ENCODE peak calls at places on chromosomes 3 and 15, in six cellular contexts. Z is glutamatergic neuron, T is cardiac fibroblast, D is neural crest cell, E is fibroblast of mammary gland, X is fibroblast of pulmonary artery. B is an unnamed sample.

GRCh38 chr15:95624616-95625361 is 705.7 kb upstream of the NR2F2 start:
- DNase-seq in Z (no peak), T (peak), D (no peak), E (peak), X (no peak), B (no peak)

GRCh38 chr3:64533565-64534317 is 154.1 kb downstream of the ADAMTS9 start:
- DNase-seq in Z (peak), T (peak), D (peak), E (peak), X (peak), B (peak)

GRCh38 chr15:56205061-56205876 is 38.4 kb downstream of the RFX7 start:
- DNase-seq in Z (no peak), T (peak), D (no peak), E (peak), X (peak), B (peak)

GRCh38 chr15:65833501-65834220 is 35.6 kb upstream of the RAB11A start:
- DNase-seq in Z (no peak), T (no peak), D (no peak), E (no peak), X (no peak), B (no peak)

GRCh38 chr3:59247402-59247841 is 197.6 kb upstream of the CFAP20DC start:
- DNase-seq in Z (no peak), T (no peak), D (no peak), E (no peak), X (no peak), B (no peak)

GRCh38 chr3:194112120-194113106 is 23.5 kb upstream of the HES1 start:
- DNase-seq in Z (no peak), T (no peak), D (no peak), E (no peak), X (no peak), B (no peak)

GRCh38 chr3:14001136-14001535 is 121.3 kb upstream of the WNT7A start:
- DNase-seq in Z (no peak), T (no peak), D (no peak), E (no peak), X (peak), B (peak)

GRCh38 chr15:45157056-45157455 is 27.3 kb downstream of the DUOX1 start:
- DNase-seq in Z (no peak), T (peak), D (no peak), E (peak), X (peak), B (peak)

GRCh38 chr15:62164500-62165028 is 521 bp downstream of the C2CD4B start:
- DNase-seq in Z (peak), T (peak), D (peak), E (no peak), X (peak), B (no peak)

GRCh38 chr3:190325923-190326322 is 3.7 kb upstream of the CLDN1 start:
- DNase-seq in Z (no peak), T (no peak), D (no peak), E (peak), X (peak), B (no peak)

GRCh38 chr15:63481105-63481810 is 23.1 kb upstream of the USP3 start:
- DNase-seq in Z (no peak), T (no peak), D (no peak), E (peak), X (no peak), B (peak)

GRCh38 chr15:24745276-24745675 is 69.7 kb downstream of the NPAP1 start:
- DNase-seq in Z (no peak), T (no peak), D (no peak), E (no peak), X (no peak), B (no peak)

GRCh38 chr15:31338879-31339557 is 12.4 kb downstream of the KLF13 start:
- DNase-seq in Z (peak), T (peak), D (no peak), E (peak), X (peak), B (peak)

GRCh38 chr3:16504242-16504641 is 9.3 kb downstream of the RFTN1 start:
- DNase-seq in Z (no peak), T (no peak), D (no peak), E (peak), X (no peak), B (peak)

GRCh38 chr3:122101646-122102045 is 46.5 kb downstream of the CD86 start:
- DNase-seq in Z (no peak), T (peak), D (no peak), E (peak), X (peak), B (peak)

GRCh38 chr3:53269888-53270880 is 14.4 kb upstream of the TKT start:
- DNase-seq in Z (peak), T (peak), D (peak), E (peak), X (peak), B (peak)
- TF ChIP-seq CTCF in Z (no peak), T (no peak), D (no peak), E (no peak), X (no peak), B (no peak)

GRCh38 chr3:38843898-38844297 is 27.9 kb upstream of the SCN10A start:
- DNase-seq in Z (no peak), T (peak), D (no peak), E (peak), X (peak), B (peak)
- TF ChIP-seq CTCF in Z (no peak), T (peak), D (peak), E (peak), X (peak), B (peak)

GRCh38 chr3:140974900-140975299 is 33.3 kb downstream of the SLC25A36 start:
- DNase-seq in Z (no peak), T (no peak), D (no peak), E (no peak), X (no peak), B (no peak)

DNA sequence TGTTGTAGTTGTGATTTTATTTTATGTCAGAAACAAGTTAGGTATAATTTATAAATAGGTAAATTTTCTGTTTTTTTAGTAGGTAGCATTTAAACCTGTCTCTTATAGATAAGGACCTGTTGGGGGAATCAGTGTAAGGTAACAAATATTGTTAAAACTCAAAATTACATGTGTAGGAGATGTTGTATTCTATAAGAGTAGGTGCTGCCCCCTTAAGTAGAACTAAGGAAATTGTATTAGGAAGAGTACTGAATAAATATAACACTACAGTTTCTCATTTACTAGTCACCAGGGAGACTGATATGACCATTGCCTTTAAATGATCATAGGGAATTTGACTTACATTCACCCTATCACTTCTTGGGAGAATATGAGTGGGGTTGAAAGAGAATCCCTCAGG is 31.2 kb downstream of the SLC25A36 start:
- DNase-seq in Z (no peak), T (peak), D (no peak), E (peak), X (peak), B (peak)
- TF ChIP-seq CTCF in Z (peak), T (peak), D (peak), E (peak), X (peak), B (peak)

GRCh38 chr3:56878046-56878445 is 76.3 kb upstream of the ARHGEF3 start:
- DNase-seq in Z (no peak), T (peak), D (no peak), E (peak), X (peak), B (peak)
- TF ChIP-seq CTCF in Z (no peak), T (no peak), D (no peak), E (no peak), X (no peak), B (no peak)

GRCh38 chr3:148202386-148202785 is 495.3 kb upstream of the AGTR1 start:
- DNase-seq in Z (no peak), T (no peak), D (no peak), E (no peak), X (no peak), B (no peak)
- TF ChIP-seq CTCF in Z (no peak), T (peak), D (peak), E (peak), X (no peak), B (no peak)